ENCODE peak calls at places on chromosome 4, in nine cellular contexts. N is suprapubic skin; S is CD4-positive, CD25-positive, alpha-beta regulatory T cell; U is kidney; B is esophagus squamous epithelium; X is tibial artery; H is A673; A is OCI-LY7; C is mucosa of descending colon. P is an unnamed sample.

GRCh38 chr4:159308571-159309340 is 205.9 kb downstream of the RAPGEF2 start:
- DNase-seq in S (no peak), U (no peak), N (no peak), B (no peak), A (no peak), C (no peak), X (no peak), H (peak), P (no peak)

GRCh38 chr4:7390366-7390765 is 44.4 kb downstream of the PSAPL1 start:
- DNase-seq in C (no peak), X (peak), H (no peak), N (no peak), B (no peak), U (peak), A (no peak), S (no peak), P (no peak)

GRCh38 chr4:20359692-20360091 is 108.0 kb downstream of the SLIT2 start:
- DNase-seq in B (no peak), S (no peak), N (no peak), U (no peak), X (no peak), C (no peak), H (no peak), A (peak), P (no peak)

GRCh38 chr4:77465271-77465670 is 140.3 kb upstream of the CXCL13 start:
- DNase-seq in X (no peak), H (peak), C (no peak), A (no peak), N (no peak), S (no peak), B (no peak), U (no peak), P (no peak)

GRCh38 chr4:128570380-128570779 is 239.1 kb upstream of the JADE1 start:
- DNase-seq in U (no peak), C (no peak), H (no peak), A (no peak), N (no peak), B (peak), S (no peak), X (peak), P (no peak)

GRCh38 chr4:147822128-147822527 is 90.2 kb downstream of the ARHGAP10 start:
- DNase-seq in X (peak), B (no peak), U (no peak), N (peak), S (no peak), H (no peak), A (no peak), C (no peak), P (peak)

GRCh38 chr4:159097144-159097543 is 5.7 kb upstream of the RAPGEF2 start:
- DNase-seq in H (no peak), N (no peak), X (no peak), U (no peak), S (no peak), C (no peak), B (no peak), A (no peak), P (no peak)

GRCh38 chr4:46250997-46251396 is 127.1 kb upstream of the GABRG1 start:
- DNase-seq in U (no peak), N (no peak), A (no peak), X (no peak), H (no peak), B (no peak), C (no peak), S (no peak), P (no peak)

GRCh38 chr4:4289575-4289929 is 402 bp downstream of the LYAR start:
- DNase-seq in H (no peak), U (no peak), X (no peak), N (no peak), S (no peak), A (no peak), C (no peak), B (no peak), P (no peak)

GRCh38 chr4:139266208-139266582 is 13.8 kb downstream of the MGARP start:
- DNase-seq in H (no peak), N (no peak), U (no peak), A (no peak), S (no peak), C (no peak), X (no peak), B (no peak), P (no peak)
- H3K4me3 ChIP-seq in H (peak), N (peak), U (peak), A (peak), S (peak), C (no peak), X (peak), B (no peak), P (peak)

GRCh38 chr4:87516683-87517082 is 12.5 kb downstream of the SPARCL1 start:
- DNase-seq in C (no peak), H (no peak), X (no peak), B (no peak), N (no peak), U (no peak), A (no peak), S (no peak), P (no peak)

GRCh38 chr4:87523307-87523706 is 5.9 kb downstream of the SPARCL1 start:
- DNase-seq in B (no peak), H (no peak), X (no peak), N (no peak), A (no peak), S (no peak), C (no peak), U (no peak), P (no peak)

GRCh38 chr4:87524456-87524855 is 4.7 kb downstream of the SPARCL1 start:
- DNase-seq in H (no peak), N (no peak), A (no peak), B (no peak), X (no peak), S (no peak), U (no peak), C (no peak), P (no peak)

GRCh38 chr4:87525636-87526035 is 3.5 kb downstream of the SPARCL1 start:
- DNase-seq in C (no peak), B (no peak), X (no peak), N (no peak), H (peak), U (no peak), A (no peak), S (no peak), P (no peak)

DNA sequence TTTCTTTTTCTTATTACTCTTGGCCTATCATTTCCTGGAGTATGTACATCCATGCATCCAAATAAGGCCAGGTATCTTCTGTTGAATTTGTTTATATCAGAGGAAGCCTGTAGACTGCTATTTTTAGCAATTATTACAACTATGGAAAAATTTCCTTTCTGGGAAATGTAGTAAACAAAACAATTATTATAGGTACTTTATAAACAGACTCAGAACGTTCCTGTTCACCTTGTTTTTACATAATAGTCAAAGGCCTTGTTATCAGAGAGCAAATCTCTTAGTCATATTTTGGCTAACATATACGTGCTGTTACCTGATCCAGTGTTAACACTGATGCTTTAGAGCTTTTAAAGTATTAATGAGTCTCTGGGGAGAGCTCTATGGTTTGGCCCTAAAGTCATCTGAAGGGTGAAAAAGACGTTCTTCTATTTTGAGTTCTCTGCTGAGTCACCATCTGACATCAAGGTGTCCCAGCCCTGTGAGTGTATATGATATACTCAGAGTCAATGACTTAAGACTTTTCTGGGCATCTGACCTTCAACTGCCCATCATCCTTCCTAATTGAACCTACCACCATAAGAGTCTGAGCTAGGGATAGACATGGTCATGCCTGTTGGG is 7.3 kb downstream of the SPARCL1 start:
- DNase-seq in U (no peak), A (no peak), S (no peak), C (no peak), B (no peak), N (no peak), H (no peak), X (no peak), P (no peak)
- H3K4me3 ChIP-seq in U (no peak), A (no peak), S (no peak), C (no peak), B (no peak), N (no peak), H (no peak), X (peak), P (peak)

GRCh38 chr4:5710962-5711478 is at the start of gene EVC:
- DNase-seq in N (peak), B (no peak), A (no peak), H (peak), C (peak), U (peak), X (peak), S (no peak), P (peak)

GRCh38 chr4:5711479-5712184 is 631 bp downstream of the EVC start:
- DNase-seq in U (peak), A (no peak), N (no peak), X (no peak), S (no peak), H (peak), C (no peak), B (no peak), P (no peak)

GRCh38 chr4:5712517-5712916 is 1.5 kb downstream of the EVC start:
- DNase-seq in S (no peak), X (no peak), B (no peak), H (no peak), U (no peak), C (no peak), A (no peak), N (no peak), P (no peak)

GRCh38 chr4:5713861-5714260 is 2.9 kb downstream of the EVC start:
- DNase-seq in S (no peak), C (no peak), U (no peak), A (no peak), H (no peak), X (no peak), B (no peak), N (no peak), P (no peak)

DNA sequence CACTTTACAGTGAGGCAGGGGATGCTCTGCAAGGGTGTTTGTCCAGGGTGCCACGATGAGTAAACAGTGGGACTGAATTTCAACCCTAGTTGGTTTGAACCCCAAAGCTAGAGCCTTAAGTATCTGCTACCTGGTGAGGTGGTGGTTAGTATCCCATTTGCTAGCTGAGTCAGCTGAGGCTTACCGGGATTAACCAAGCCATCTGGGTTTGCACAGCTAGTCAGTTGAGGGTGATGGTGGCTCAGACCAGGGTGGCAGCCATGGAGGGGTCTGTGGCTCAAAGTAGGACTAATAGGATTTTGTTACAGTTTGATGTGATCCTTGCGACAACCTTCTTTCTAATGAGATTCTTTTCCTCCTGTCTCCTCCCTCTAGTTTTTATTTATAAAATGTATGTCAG is 1.9 kb downstream of the EVC start:
- DNase-seq in N (no peak), U (no peak), B (no peak), C (no peak), S (no peak), A (no peak), X (no peak), H (no peak), P (no peak)
- H3K4me3 ChIP-seq in N (no peak), U (peak), B (no peak), C (no peak), S (no peak), A (no peak), X (no peak), H (no peak), P (no peak)

DNA sequence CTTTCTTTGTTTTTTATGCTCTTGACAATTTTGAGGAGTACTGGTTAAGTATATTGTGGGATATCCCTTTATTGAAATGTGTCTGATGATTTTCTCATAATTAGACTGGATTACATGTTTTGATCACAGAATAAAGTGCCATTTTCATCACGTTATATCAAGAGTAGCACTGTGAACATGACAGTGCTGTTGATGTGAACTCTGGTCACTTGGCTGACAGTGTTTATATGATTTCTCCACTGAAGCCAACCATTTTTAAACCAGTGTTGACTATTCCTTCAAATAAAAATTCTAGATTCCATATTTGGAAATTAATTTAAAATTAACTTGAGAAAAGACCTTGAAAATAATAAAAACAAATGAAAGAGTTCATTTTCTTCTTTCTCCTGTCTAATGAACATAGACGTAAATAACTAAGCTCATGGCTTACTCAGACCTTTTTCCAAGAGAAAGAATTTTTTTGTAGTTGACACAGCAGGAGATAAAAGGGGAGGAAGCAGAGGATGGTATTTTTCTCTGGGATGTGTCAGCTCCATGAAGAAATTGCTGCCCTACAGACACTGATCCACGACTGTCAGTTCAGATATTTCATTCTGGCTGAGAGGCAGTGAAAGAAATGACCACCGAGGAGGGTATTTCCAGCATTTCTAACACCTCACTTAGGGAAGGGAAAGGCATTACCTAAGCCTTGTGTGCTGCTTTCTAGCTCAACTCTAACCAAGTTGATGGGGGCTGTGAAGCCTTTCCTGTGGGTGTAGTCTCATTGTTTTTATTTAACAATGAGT is 150.9 kb upstream of the ANK2 start:
- DNase-seq in C (no peak), H (no peak), N (no peak), X (no peak), A (no peak), U (no peak), B (no peak), S (no peak), P (no peak)
- H3K4me3 ChIP-seq in C (no peak), H (no peak), N (no peak), X (no peak), A (no peak), U (no peak), B (no peak), S (no peak), P (no peak)

P was measured in esophagus muscularis mucosa.